ENCODE peak calls at places on chromosomes 5 and 9, in four cellular contexts. G is psoas muscle; X is activated T-helper 1 cell treated with anti-CD3 and anti-CD28 coated beads, Interleukin-2, amount 50 U/mL, for 16 hours; U is HS-5. V is an unnamed sample.

GRCh38 chr9:77449177-77450092 is 198.7 kb downstream of the GNA14 start:
- DNase-seq in U (no peak), G (no peak), X (no peak), V (peak)

GRCh38 chr9:69919461-69920061 is 98.9 kb downstream of the CFAP95 start:
- DNase-seq in G (no peak), X (no peak), U (no peak), V (peak)

GRCh38 chr5:142421158-142421617 is 96.4 kb upstream of the SPRY4 start:
- DNase-seq in U (no peak), X (no peak), G (no peak), V (no peak)

GRCh38 chr5:3854069-3854741 is 258.6 kb downstream of the IRX1 start:
- DNase-seq in U (no peak), G (no peak), X (no peak), V (no peak)

GRCh38 chr5:137412136-137412535 is 87.0 kb downstream of the SPOCK1 start:
- DNase-seq in G (no peak), U (no peak), X (no peak), V (no peak)

GRCh38 chr5:75716715-75717081 is 539 bp downstream of the POC5 start:
- DNase-seq in X (no peak), U (no peak), G (no peak), V (no peak)

GRCh38 chr5:36613241-36613640 is 6.8 kb downstream of the SLC1A3 start:
- DNase-seq in U (no peak), G (no peak), X (no peak), V (no peak)

GRCh38 chr9:105205787-105206511 is 38.5 kb upstream of the SLC44A1 start:
- DNase-seq in U (peak), X (no peak), G (peak), V (peak)

GRCh38 chr5:179762079-179762780 is 29.6 kb downstream of the MAML1 start:
- DNase-seq in X (no peak), U (no peak), G (peak), V (peak)

GRCh38 chr5:79229357-79230174 is 6.4 kb upstream of the JMY start:
- DNase-seq in G (no peak), U (peak), X (no peak), V (peak)

GRCh38 chr9:32291370-32291769 is 93.1 kb upstream of the ACO1 start:
- DNase-seq in G (no peak), X (no peak), U (no peak), V (no peak)

GRCh38 chr9:133359420-133360175 is 3.2 kb downstream of the SURF2 start:
- DNase-seq in U (no peak), X (no peak), G (no peak), V (no peak)

GRCh38 chr5:100708625-100709171 is 173.5 kb downstream of the FAM174A start:
- DNase-seq in U (no peak), G (no peak), X (no peak), V (no peak)

GRCh38 chr9:752201-752600 is 89.3 kb upstream of the DMRT1 start:
- DNase-seq in U (peak), G (no peak), X (no peak), V (peak)

GRCh38 chr9:21559402-21560280 is 77.5 kb upstream of the IFNE start:
- DNase-seq in X (peak), U (no peak), G (peak), V (no peak)

GRCh38 chr5:146825033-146825432 is 53.5 kb downstream of the PPP2R2B start:
- DNase-seq in G (no peak), X (no peak), U (no peak), V (no peak)

GRCh38 chr5:179269781-179270543 is 75.3 kb downstream of the ADAMTS2 start:
- DNase-seq in U (no peak), X (no peak), G (no peak), V (no peak)

GRCh38 chr5:55570026-55570425 is 35.3 kb upstream of the PLPP1 start:
- DNase-seq in U (no peak), G (no peak), X (no peak), V (no peak)

GRCh38 chr5:35367534-35367933 is 137.2 kb upstream of the PRLR start:
- DNase-seq in X (no peak), U (no peak), G (no peak), V (no peak)

GRCh38 chr5:33701251-33701650 is 190.5 kb downstream of the ADAMTS12 start:
- DNase-seq in X (no peak), G (no peak), U (no peak), V (peak)

GRCh38 chr5:2753452-2754409 is 2.3 kb upstream of the IRX2 start:
- DNase-seq in G (no peak), U (no peak), X (no peak), V (no peak)

GRCh38 chr5:151596839-151597539 is 5.9 kb upstream of the FAT2 start:
- DNase-seq in G (no peak), X (no peak), U (no peak), V (no peak)

GRCh38 chr9:135884328-135885035 is 22.9 kb downstream of the CAMSAP1 start:
- DNase-seq in X (no peak), G (no peak), U (no peak), V (no peak)

V was measured in AG09309.